ENCODE peak calls at places on chromosomes 11 and 22, in five cellular contexts. N is HS-5, U is chondrocyte, C is fibroblast of mammary gland, Z is NCI-H1417. A is an unnamed sample.

GRCh38 chr11:78469905-78470304 is 52.3 kb upstream of the GAB2 start:
- DNase-seq in N (no peak), U (no peak), C (no peak), Z (no peak), A (no peak)

GRCh38 chr11:70517996-70518907 is 119.9 kb downstream of the CTTN start:
- DNase-seq in N (peak; percentile 59), U (peak; percentile 77), C (peak; percentile 62), Z (no peak), A (peak; percentile 46)

GRCh38 chr11:134947556-134947955 is 535.5 kb upstream of the B3GAT1 start:
- DNase-seq in N (no peak), U (no peak), C (no peak), Z (no peak), A (no peak)

GRCh38 chr11:46277313-46277622 is 194 bp upstream of the CREB3L1 start:
- DNase-seq in N (no peak), U (no peak), C (peak; percentile 64), Z (peak; percentile 53), A (peak; percentile 69)

GRCh38 chr11:83087035-83087434 is 15.3 kb upstream of the RAB30 start:
- DNase-seq in N (no peak), U (no peak), C (peak; percentile 28), Z (peak; percentile 79), A (peak; percentile 30)

GRCh38 chr22:21762712-21763581 is 27.4 kb upstream of the YPEL1 start:
- DNase-seq in N (no peak), U (peak; percentile 2), C (no peak), Z (peak; percentile 12), A (no peak)

GRCh38 chr11:70566768-70567530 is 168.6 kb downstream of the CTTN start:
- DNase-seq in N (no peak), U (peak; percentile 15), C (no peak), Z (no peak), A (no peak)

GRCh38 chr11:76891285-76891684 is 30.6 kb downstream of the ACER3 start:
- DNase-seq in N (no peak), U (no peak), C (no peak), Z (no peak), A (no peak)

GRCh38 chr11:64296236-64296635 is 3.9 kb upstream of the CATSPERZ start:
- DNase-seq in N (no peak), U (no peak), C (no peak), Z (no peak), A (no peak)

GRCh38 chr11:57584341-57584740 is 13.1 kb upstream of the SERPING1 start:
- DNase-seq in N (no peak), U (no peak), C (no peak), Z (no peak), A (no peak)

GRCh38 chr11:86621854-86622253 is 50.6 kb downstream of the ME3 start:
- DNase-seq in N (no peak), U (no peak), C (no peak), Z (peak; percentile 79), A (no peak)

GRCh38 chr11:3972431-3972830 is 117.0 kb downstream of the STIM1 start:
- DNase-seq in N (no peak), U (no peak), C (no peak), Z (no peak), A (no peak)

GRCh38 chr11:20342347-20343279 is 20.9 kb upstream of the HTATIP2 start:
- DNase-seq in N (no peak), U (no peak), C (no peak), Z (no peak), A (no peak)

GRCh38 chr11:33743291-33743690 is 7.1 kb upstream of the CD59 start:
- DNase-seq in N (no peak), U (no peak), C (no peak), Z (no peak), A (no peak)

GRCh38 chr11:65744699-65745042 is 24.1 kb upstream of the RNASEH2C start:
- DNase-seq in N (no peak), U (no peak), C (no peak), Z (no peak), A (no peak)

GRCh38 chr22:22546490-22546889 is 12.6 kb downstream of the PRAME start:
- DNase-seq in N (no peak), U (no peak), C (no peak), Z (no peak), A (peak; percentile 61)

GRCh38 chr22:30649430-30650007 is 13.9 kb downstream of the SLC35E4 start:
- DNase-seq in N (peak; percentile 83), U (no peak), C (peak; percentile 87), Z (no peak), A (peak; percentile 58)

GRCh38 chr11:20131744-20132666 is 28.3 kb downstream of the DBX1 start:
- DNase-seq in N (no peak), U (no peak), C (peak; percentile 61), Z (peak; percentile 14), A (peak; percentile 72)

GRCh38 chr22:43624144-43624998 is 187.7 kb downstream of the EFCAB6 start:
- DNase-seq in N (no peak), U (no peak), C (no peak), Z (no peak), A (no peak)

GRCh38 chr11:848380-848931 is 5.8 kb downstream of the TSPAN4 start:
- DNase-seq in N (no peak), U (no peak), C (no peak), Z (peak; percentile 60), A (no peak)

GRCh38 chr11:123122852-123123251 is 60.9 kb upstream of the HSPA8 start:
- DNase-seq in N (no peak), U (no peak), C (no peak), Z (no peak), A (no peak)

GRCh38 chr11:88338223-88338661 is 706 bp upstream of the CTSC start:
- DNase-seq in N (peak; percentile 70), U (no peak), C (peak; percentile 84), Z (peak; percentile 82), A (peak; percentile 88)

GRCh38 chr11:130403301-130403804 is 25.1 kb downstream of the ADAMTS8 start:
- DNase-seq in N (peak; percentile 67), U (no peak), C (peak; percentile 97), Z (no peak), A (peak; percentile 84)

GRCh38 chr11:126413426-126413825 is 57.9 kb downstream of the ST3GAL4 start:
- DNase-seq in N (no peak), U (peak; percentile 65), C (no peak), Z (no peak), A (no peak)

GRCh38 chr22:23243006-23243573 is 62.8 kb downstream of the BCR start:
- DNase-seq in N (no peak), U (no peak), C (no peak), Z (no peak), A (no peak)

GRCh38 chr22:43411040-43411919 is 534 bp upstream of the MPPED1 start:
- DNase-seq in N (no peak), U (no peak), C (no peak), Z (peak; percentile 9), A (no peak)

GRCh38 chr11:72676874-72677341 is 2.7 kb upstream of the PDE2A start:
- DNase-seq in N (no peak), U (no peak), C (peak; percentile 8), Z (peak; percentile 49), A (peak; percentile 54)

GRCh38 chr11:128422576-128423370 is 164.6 kb downstream of the ETS1 start:
- DNase-seq in N (no peak), U (no peak), C (no peak), Z (peak; percentile 96), A (no peak)

GRCh38 chr11:114163231-114163631 is 103.7 kb downstream of the ZBTB16 start:
- DNase-seq in N (no peak), U (no peak), C (peak; percentile 95), Z (no peak), A (peak; percentile 94)

GRCh38 chr11:60371854-60372253 is 6.5 kb upstream of the MS4A7 start:
- DNase-seq in N (no peak), U (no peak), C (no peak), Z (no peak), A (no peak)

GRCh38 chr11:7612056-7612660 is 61.1 kb downstream of the CYB5R2 start:
- DNase-seq in N (no peak), U (no peak), C (no peak), Z (no peak), A (no peak)

GRCh38 chr11:73324116-73324515 is 16.0 kb downstream of the ARHGEF17 start:
- DNase-seq in N (no peak), U (no peak), C (no peak), Z (no peak), A (no peak)

GRCh38 chr11:124108158-124108557 is 7.1 kb upstream of the VWA5A start:
- DNase-seq in N (no peak), U (no peak), C (peak; percentile 41), Z (peak; percentile 82), A (peak; percentile 39)

GRCh38 chr11:100619484-100619883 is 67.6 kb upstream of the ARHGAP42 start:
- DNase-seq in N (peak; percentile 71), U (no peak), C (peak; percentile 20), Z (no peak), A (peak; percentile 67)

GRCh38 chr11:26319906-26320305 is 12.0 kb upstream of the ANO3 start:
- DNase-seq in N (no peak), U (no peak), C (peak; percentile 29), Z (peak; percentile 62), A (peak; percentile 45)